ENCODE peak calls at places on chromosomes 16 and 17, in five cellular contexts. U, R, L, X and M are unnamed samples.

GRCh38 chr16:27769561-27770222 is 219.7 kb downstream of the KATNIP start:
- DNase-seq in U (no peak), R (no peak), L (no peak), X (no peak), M (no peak)

GRCh38 chr17:82881292-82881823 is 41.5 kb upstream of the ZNF750 start:
- DNase-seq in U (no peak), R (no peak), L (no peak), X (no peak), M (no peak)

GRCh38 chr17:76193616-76194015 is 46.7 kb downstream of the RNF157 start:
- DNase-seq in U (no peak), R (peak; percentile 56), L (no peak), X (no peak), M (no peak)

GRCh38 chr16:84687715-84688114 is 12.1 kb upstream of the USP10 start:
- DNase-seq in U (no peak), R (no peak), L (no peak), X (no peak), M (no peak)

GRCh38 chr17:70011750-70012149 is 63.3 kb upstream of the KCNJ16 start:
- DNase-seq in U (no peak), R (no peak), L (no peak), X (no peak), M (no peak)

GRCh38 chr17:44916781-44917241 is 1.5 kb upstream of the GFAP start:
- DNase-seq in U (peak; percentile 28), R (no peak), L (peak; percentile 91), X (no peak), M (peak; percentile 28)

GRCh38 chr17:77645441-77646430 is 312.8 kb upstream of the TNRC6C start:
- DNase-seq in U (no peak), R (peak; percentile 61), L (no peak), X (peak; percentile 80), M (no peak)

GRCh38 chr17:42623732-42624596 is 14.5 kb downstream of the TUBG1 start:
- DNase-seq in U (peak; percentile 42), R (no peak), L (no peak), X (no peak), M (no peak)

GRCh38 chr17:11636771-11637170 is 38.5 kb downstream of the DNAH9 start:
- DNase-seq in U (no peak), R (no peak), L (no peak), X (no peak), M (no peak)

GRCh38 chr17:35149941-35150340 is 2.3 kb downstream of the UNC45B start:
- DNase-seq in U (no peak), R (no peak), L (no peak), X (no peak), M (no peak)

GRCh38 chr17:27846042-27846655 is 45.8 kb upstream of the NOS2 start:
- DNase-seq in U (no peak), R (no peak), L (no peak), X (peak; percentile 73), M (no peak)

GRCh38 chr16:87330646-87331045 is 13.5 kb upstream of the C16orf95 start:
- DNase-seq in U (no peak), R (no peak), L (no peak), X (no peak), M (no peak)

GRCh38 chr17:164536-165235 is 16.8 kb downstream of the DOC2B start:
- DNase-seq in U (peak; percentile 25), R (peak; percentile 84), L (peak; percentile 9), X (no peak), M (peak; percentile 12)

GRCh38 chr17:44599298-44600175 is 42.3 kb downstream of the FZD2 start:
- DNase-seq in U (peak; percentile 23), R (peak; percentile 80), L (no peak), X (no peak), M (no peak)

GRCh38 chr17:48055531-48056245 is 7.5 kb downstream of the NFE2L1 start:
- DNase-seq in U (no peak), R (no peak), L (no peak), X (peak; percentile 70), M (no peak)

GRCh38 chr17:29358421-29358820 is 31.7 kb upstream of the TAOK1 start:
- DNase-seq in U (no peak), R (no peak), L (no peak), X (no peak), M (no peak)

GRCh38 chr17:27396941-27397340 is 59.3 kb upstream of the KSR1 start:
- DNase-seq in U (no peak), R (no peak), L (no peak), X (no peak), M (no peak)

GRCh38 chr17:1629647-1630310 is 1.1 kb upstream of the SLC43A2 start:
- DNase-seq in U (peak; percentile 87), R (peak; percentile 76), L (no peak), X (peak; percentile 89), M (peak; percentile 7)

GRCh38 chr16:84673203-84673535 is 24.9 kb downstream of the KLHL36 start:
- DNase-seq in U (no peak), R (no peak), L (no peak), X (no peak), M (no peak)

GRCh38 chr17:17413821-17414220 is 63.0 kb upstream of the MED9 start:
- DNase-seq in U (no peak), R (no peak), L (no peak), X (no peak), M (no peak)

GRCh38 chr17:68356520-68356919 is 65.2 kb downstream of the ARSG start:
- DNase-seq in U (peak; percentile 37), R (no peak), L (no peak), X (peak; percentile 78), M (no peak)

GRCh38 chr16:56965939-56966515 is 4.3 kb downstream of the CETP start:
- DNase-seq in U (no peak), R (no peak), L (no peak), X (no peak), M (no peak)